ENCODE peak calls at places on chromosomes 2 and 18, in nine cellular contexts. S, I, H, X, M, J, G, K and F are unnamed samples. For H3K27me3, the result is how much of the 10 kb centered on the place peaks cover.

GRCh38 chr2:33278245-33278943 is 198.1 kb upstream of the RASGRP3 start:
- DNase-seq in I (no peak), M (no peak), G (no peak), H (peak), K (peak), X (peak), J (no peak), S (no peak), F (no peak)

GRCh38 chr18:10660485-10660884 is 134.7 kb downstream of the NAPG start:
- DNase-seq in X (peak), K (peak), I (no peak), J (no peak), M (no peak), S (no peak), G (peak), H (no peak), F (no peak)

GRCh38 chr2:148244593-148245292 is 223.9 kb downstream of the MBD5 start:
- DNase-seq in H (no peak), M (no peak), G (peak), X (no peak), K (no peak), I (no peak), S (no peak), J (no peak), F (no peak)

GRCh38 chr2:28436525-28437051 is 43.9 kb downstream of the FOSL2 start:
- DNase-seq in J (peak), M (no peak), X (no peak), H (no peak), S (no peak), K (no peak), I (no peak), G (no peak), F (no peak)

GRCh38 chr2:69163556-69163955 is 150.6 kb downstream of the ANTXR1 start:
- DNase-seq in S (no peak), M (no peak), K (no peak), I (no peak), G (no peak), J (no peak), H (no peak), X (no peak), F (no peak)

GRCh38 chr2:1226766-1227165 is 186.5 kb upstream of the TPO start:
- DNase-seq in I (no peak), X (no peak), S (no peak), J (no peak), M (no peak), H (no peak), G (no peak), K (no peak), F (no peak)

GRCh38 chr18:34122724-34123334 is 101.9 kb downstream of the NOL4 start:
- DNase-seq in I (no peak), S (no peak), M (peak), K (no peak), X (peak), H (peak), J (peak), G (peak), F (no peak)

GRCh38 chr18:13137041-13137938 is 81.3 kb upstream of the LDLRAD4 start:
- DNase-seq in X (peak), M (no peak), I (no peak), S (peak), K (peak), G (peak), H (peak), J (peak), F (peak)

GRCh38 chr2:3445891-3446290 is 66.4 kb downstream of the TRAPPC12 start:
- DNase-seq in K (no peak), X (no peak), M (no peak), J (no peak), S (no peak), I (no peak), H (no peak), G (no peak), F (no peak)

GRCh38 chr2:72090271-72090720 is 57.4 kb downstream of the CYP26B1 start:
- DNase-seq in I (no peak), H (no peak), K (no peak), J (no peak), X (no peak), S (no peak), M (peak), G (no peak), F (no peak)

GRCh38 chr18:63179422-63179821 is 140.1 kb downstream of the BCL2 start:
- DNase-seq in G (no peak), I (no peak), J (no peak), S (no peak), H (no peak), M (no peak), K (no peak), X (no peak), F (no peak)

GRCh38 chr2:213848631-213849030 is 562.2 kb upstream of the VWC2L start:
- DNase-seq in M (no peak), K (no peak), X (no peak), G (peak), H (no peak), S (no peak), J (no peak), I (no peak), F (no peak)

GRCh38 chr2:180268006-180268405 is 260.9 kb upstream of the CWC22 start:
- DNase-seq in G (peak), K (no peak), M (no peak), H (no peak), S (no peak), I (no peak), X (no peak), J (no peak), F (no peak)

GRCh38 chr18:36352384-36352783 is 54.9 kb downstream of the FHOD3 start:
- DNase-seq in H (no peak), K (no peak), I (peak), J (no peak), X (no peak), M (no peak), S (no peak), G (peak), F (no peak)

GRCh38 chr2:63614448-63614968 is 25.7 kb downstream of the MDH1 start:
- DNase-seq in I (no peak), G (peak), K (no peak), X (no peak), H (peak), S (no peak), M (peak), J (no peak), F (no peak)

GRCh38 chr2:157438907-157439791 is 4.7 kb downstream of the CYTIP start:
- DNase-seq in I (no peak), H (no peak), J (peak), S (no peak), G (peak), K (no peak), X (no peak), M (no peak), F (no peak)

GRCh38 chr2:184743096-184743495 is 144.8 kb downstream of the ZNF804A start:
- DNase-seq in G (peak), I (no peak), K (no peak), X (no peak), M (no peak), H (no peak), J (no peak), S (no peak), F (no peak)

GRCh38 chr2:85994897-85995647 is 106.3 kb upstream of the ST3GAL5 start:
- DNase-seq in K (no peak), I (no peak), H (no peak), G (no peak), M (no peak), J (no peak), S (no peak), X (no peak), F (no peak)

GRCh38 chr2:99806758-99807157 is 316.9 kb upstream of the REV1 start:
- DNase-seq in I (no peak), S (no peak), X (no peak), K (no peak), M (no peak), H (no peak), J (no peak), G (peak), F (no peak)

GRCh38 chr2:131426727-131427126 is 49.2 kb upstream of the TUBA3D start:
- DNase-seq in K (no peak), X (no peak), J (no peak), M (no peak), G (no peak), I (no peak), H (no peak), S (no peak), F (no peak)

GRCh38 chr18:78268226-78268625 is 711.4 kb upstream of the SALL3 start:
- DNase-seq in M (no peak), G (no peak), H (no peak), S (no peak), I (no peak), X (no peak), K (no peak), J (no peak), F (no peak)

GRCh38 chr18:75070625-75071483 is 138.1 kb downstream of the PTGR3 start:
- DNase-seq in S (no peak), I (no peak), K (no peak), X (peak), M (peak), H (no peak), G (peak), J (peak), F (peak)
- H3K27ac ChIP-seq in S (peak), I (no peak), K (peak), X (peak), M (no peak), H (no peak), G (no peak), J (peak), F (peak)

GRCh38 chr2:209671280-209671679 is 100.4 kb upstream of the UNC80 start:
- DNase-seq in K (no peak), M (no peak), I (no peak), X (no peak), J (no peak), H (peak), S (no peak), G (no peak), F (no peak)
- TF ChIP-seq CTCF in K (no peak), M (no peak), I (no peak), X (no peak), J (no peak), H (no peak), S (no peak), G (no peak), F (no peak)

DNA sequence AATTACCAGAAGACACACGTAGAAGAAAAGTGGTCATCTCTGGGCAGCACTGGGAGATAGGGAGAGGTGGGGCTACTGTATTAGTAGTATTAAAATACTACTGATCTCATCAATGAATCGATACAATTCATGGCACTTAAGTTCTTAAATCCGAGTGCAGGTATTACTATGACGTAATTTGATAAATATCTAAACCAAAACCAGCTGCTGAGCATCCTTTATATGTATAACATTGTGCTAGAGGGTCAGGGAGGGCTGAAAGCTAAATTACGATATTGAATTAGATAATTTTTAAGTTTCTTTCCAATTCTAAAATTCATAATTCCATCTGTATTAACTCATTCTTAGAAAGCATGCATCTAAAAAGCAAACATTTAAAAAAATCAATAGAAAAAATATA is 25.3 kb downstream of the DARS1 start:
- DNase-seq in H (no peak), I (no peak), M (no peak), K (no peak), J (no peak), G (no peak), X (no peak), S (no peak), F (no peak)
- H3K27me3 ChIP-seq in H (under half), I (under half), M (under half), K (under half), J (under half), G (under half), X (under half), S (under half), F (under half)

DNA sequence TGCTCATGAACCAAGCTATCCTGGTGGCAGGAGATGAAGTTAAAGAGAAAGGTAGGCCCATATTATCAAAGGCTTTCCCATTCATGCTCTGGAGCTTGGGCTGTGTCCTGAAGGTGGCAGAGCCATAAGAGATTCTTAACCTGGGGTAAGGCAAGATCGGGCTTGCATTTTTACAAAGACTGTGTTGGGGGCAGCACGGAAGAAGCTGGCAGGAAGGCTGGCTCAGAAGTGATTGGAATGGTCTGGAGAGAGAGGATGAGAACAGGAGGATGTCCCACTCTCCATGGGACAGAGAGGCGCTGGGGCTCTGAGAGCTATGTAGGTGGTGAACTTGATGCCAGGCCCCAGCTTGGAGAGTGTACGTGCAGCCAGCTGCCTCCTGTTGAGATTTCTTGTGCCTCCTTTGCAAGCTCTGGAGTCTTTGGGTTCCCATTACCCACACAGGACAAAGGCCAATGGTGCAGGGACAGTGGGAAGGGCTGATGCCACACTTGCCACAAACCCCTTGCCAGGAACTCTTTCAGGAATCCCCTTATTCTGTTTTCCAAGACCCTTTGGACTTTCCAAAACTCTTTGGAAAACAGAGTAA is 40.6 kb upstream of the FZD5 start:
- DNase-seq in S (no peak), I (no peak), M (peak), K (no peak), H (no peak), J (no peak), G (no peak), X (no peak), F (no peak)
- H3K27ac ChIP-seq in S (peak), I (no peak), M (no peak), K (no peak), H (no peak), J (peak), G (no peak), X (peak), F (no peak)

GRCh38 chr2:218216674-218217365 is at the start of gene ARPC2:
- DNase-seq in S (peak), J (peak), H (peak), G (peak), X (peak), K (peak), I (peak), M (peak), F (peak)
- TF ChIP-seq CTCF in S (no peak), J (no peak), H (no peak), G (no peak), X (no peak), K (peak), I (peak), M (no peak), F (no peak)

GRCh38 chr2:31579996-31580320 is 780 bp downstream of the SRD5A2 start:
- DNase-seq in G (no peak), I (no peak), H (no peak), K (no peak), S (no peak), M (no peak), J (no peak), X (no peak), F (no peak)
- H3K27me3 ChIP-seq in G (under half), I (under half), H (half or more), K (under half), S (under half), M (half or more), J (under half), X (under half), F (under half)